ENCODE peak calls at places on chromosomes 3 and 15, in ten cellular contexts. Z is spleen, W is ovary, U is upper lobe of left lung, S is cardiac muscle cell, B is WERI-Rb-1, R is adrenal gland, L is neural progenitor cell, K is AG04450, D is psoas muscle. Q is an unnamed sample.

GRCh38 chr15:73370151-73370550 is 1.4 kb upstream of the HCN4 start:
- DNase-seq in Z (no peak), L (peak), S (no peak), D (no peak), B (peak), U (no peak), R (no peak), K (no peak), W (no peak), Q (no peak)

GRCh38 chr3:148078659-148079058 is 619.0 kb upstream of the AGTR1 start:
- DNase-seq in Z (no peak), U (no peak), W (no peak), S (no peak), B (no peak), K (no peak), L (no peak), D (no peak), R (no peak), Q (no peak)

GRCh38 chr3:184732133-184732532 is 20.3 kb upstream of the MAGEF1 start:
- DNase-seq in L (no peak), S (no peak), R (no peak), Z (peak), U (no peak), K (no peak), W (no peak), B (no peak), D (no peak), Q (no peak)

GRCh38 chr15:68364028-68364659 is 67.8 kb downstream of the ITGA11 start:
- DNase-seq in D (no peak), S (peak), L (no peak), B (no peak), R (no peak), Z (no peak), W (no peak), U (no peak), K (no peak), Q (peak)

GRCh38 chr15:48510976-48511375 is 134.5 kb downstream of the FBN1 start:
- DNase-seq in K (no peak), Z (no peak), R (no peak), W (no peak), D (no peak), L (no peak), S (peak), U (no peak), B (no peak), Q (peak)

GRCh38 chr3:46624976-46625490 is 12.7 kb downstream of the FAM240A start:
- DNase-seq in R (no peak), Z (no peak), D (no peak), K (no peak), B (no peak), S (no peak), L (peak), W (no peak), U (no peak), Q (no peak)

GRCh38 chr15:57224664-57225063 is 151.6 kb upstream of the CGNL1 start:
- DNase-seq in R (no peak), W (no peak), S (peak), L (no peak), D (no peak), U (no peak), B (no peak), K (no peak), Z (no peak), Q (peak)

GRCh38 chr3:150699068-150699635 is 4.6 kb downstream of the ERICH6 start:
- DNase-seq in S (peak), R (no peak), B (no peak), Z (no peak), W (no peak), D (no peak), K (no peak), L (no peak), U (no peak), Q (peak)

GRCh38 chr3:143442761-143443477 is 323.3 kb downstream of the CHST2 start:
- DNase-seq in Z (no peak), W (no peak), K (no peak), S (no peak), U (no peak), D (no peak), R (no peak), L (no peak), B (no peak), Q (peak)

GRCh38 chr3:181770296-181770695 is 58.6 kb downstream of the SOX2 start:
- DNase-seq in R (no peak), U (no peak), D (no peak), L (no peak), S (no peak), Z (no peak), K (no peak), W (no peak), B (no peak), Q (no peak)

GRCh38 chr15:63291507-63291906 is 14.1 kb downstream of the APH1B start:
- DNase-seq in L (no peak), S (peak), R (no peak), D (no peak), B (no peak), Z (no peak), U (no peak), K (peak), W (no peak), Q (peak)

GRCh38 chr15:65638681-65639089 is 16.9 kb downstream of the SLC24A1 start:
- DNase-seq in Z (no peak), S (peak), W (peak), B (peak), K (peak), D (no peak), R (peak), L (peak), U (no peak), Q (peak)

DNA sequence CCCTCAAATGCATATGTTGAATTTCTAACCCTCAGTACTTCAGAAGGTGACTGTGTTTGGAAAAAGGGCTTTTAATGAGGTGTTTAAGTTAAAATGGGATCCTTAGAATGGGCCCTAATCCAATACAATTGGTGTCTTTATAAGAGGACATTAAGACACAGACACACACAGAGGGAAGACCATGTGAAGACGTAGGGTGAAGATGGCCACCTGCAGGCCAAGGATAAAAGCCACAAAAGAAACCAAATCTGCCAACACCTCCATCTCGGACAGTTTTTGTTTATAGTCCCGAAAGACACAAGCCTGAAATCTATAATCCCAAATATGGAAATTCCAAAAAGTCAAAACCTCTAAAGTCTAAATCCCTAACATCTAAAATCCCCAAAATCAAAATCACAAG is 4.1 kb upstream of the MASP1 start:
- DNase-seq in D (no peak), B (no peak), K (no peak), W (no peak), Z (no peak), U (no peak), L (peak), S (no peak), R (no peak), Q (peak)
- TF ChIP-seq CTCF in D (no peak), B (peak), K (peak), W (no peak), Z (no peak), U (no peak), L (peak), S (peak), R (no peak), Q (peak)

GRCh38 chr3:55630921-55631299 is 143.8 kb upstream of the WNT5A start:
- DNase-seq in D (no peak), W (no peak), L (peak), K (no peak), S (no peak), U (no peak), Z (no peak), R (no peak), B (no peak), Q (no peak)

GRCh38 chr3:55629432-55629831 is 142.3 kb upstream of the WNT5A start:
- DNase-seq in L (no peak), R (no peak), K (no peak), U (peak), W (peak), B (no peak), S (peak), Z (no peak), D (no peak), Q (peak)

GRCh38 chr3:55633333-55633732 is 146.2 kb upstream of the WNT5A start:
- DNase-seq in R (no peak), L (no peak), U (no peak), S (no peak), D (no peak), K (no peak), B (no peak), Z (no peak), W (no peak), Q (no peak)

GRCh38 chr3:55631766-55632331 is 144.7 kb upstream of the WNT5A start:
- DNase-seq in W (no peak), D (no peak), S (no peak), Z (no peak), R (no peak), U (no peak), K (no peak), B (no peak), L (no peak), Q (no peak)

GRCh38 chr3:55630280-55630920 is 143.3 kb upstream of the WNT5A start:
- DNase-seq in Z (no peak), L (no peak), K (no peak), D (no peak), S (no peak), R (no peak), B (no peak), W (no peak), U (no peak), Q (no peak)
- H3K4me3 ChIP-seq in Z (no peak), L (no peak), K (no peak), D (no peak), S (no peak), R (no peak), B (no peak), W (no peak), U (no peak), Q (no peak)

GRCh38 chr3:56042326-56042951 is 425.8 kb downstream of the ERC2 start:
- DNase-seq in L (peak), S (peak), U (no peak), K (peak), B (no peak), Z (no peak), R (no peak), D (no peak), W (no peak), Q (peak)
- TF ChIP-seq CTCF in L (peak), S (peak), U (peak), K (peak), B (peak), Z (no peak), R (peak), D (peak), W (peak), Q (peak)

DNA sequence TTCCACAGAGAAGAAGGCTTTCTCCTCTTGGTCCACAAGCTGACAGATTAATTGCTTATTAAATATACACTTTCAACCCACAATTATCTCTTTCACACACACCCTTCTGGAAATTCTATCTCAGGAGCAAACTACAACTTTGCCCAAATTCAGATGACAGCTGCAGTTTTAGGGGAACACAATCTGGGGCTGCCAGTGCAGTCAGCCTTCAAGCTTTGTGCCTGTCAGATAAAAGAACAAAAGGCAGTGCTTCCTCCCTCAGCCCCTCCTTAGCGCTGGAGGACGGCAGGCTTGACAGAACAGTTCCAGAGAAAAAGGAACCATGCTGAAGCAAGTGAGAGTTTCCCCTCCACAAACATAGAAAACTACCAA is 99.6 kb downstream of the TMCC1 start:
- DNase-seq in L (peak), D (no peak), Z (no peak), S (no peak), W (no peak), K (no peak), B (no peak), R (peak), U (peak), Q (no peak)
- H3K4me3 ChIP-seq in L (peak), D (peak), Z (no peak), S (no peak), W (no peak), K (no peak), B (no peak), R (no peak), U (no peak), Q (peak)

Q was measured in cardiac fibroblast.